ENCODE peak calls at places on chromosomes 2 and 18, in nine cellular contexts. G is A549, L is adrenal gland, M is lung, D is ovary, T is fibroblast of lung, J is pancreas, B is astrocyte, Q is hepatocyte. Z is an unnamed sample. For H3K9me3, the result is how much of the 10 kb centered on the place peaks cover.

GRCh38 chr2:111168528-111168929 is 47.8 kb downstream of the BCL2L11 start:
- DNase-seq in G (peak), T (peak), M (no peak), L (peak), D (peak), B (peak), Q (peak), J (no peak), Z (peak)

GRCh38 chr2:149767516-149767974 is 180.0 kb upstream of the MMADHC start:
- DNase-seq in D (no peak), M (no peak), J (no peak), Q (no peak), T (peak), G (peak), B (peak), L (no peak), Z (no peak)

GRCh38 chr2:43426305-43427031 is 169.4 kb downstream of the THADA start:
- DNase-seq in D (peak), L (peak), Q (peak), T (peak), G (peak), B (peak), M (peak), J (no peak), Z (no peak)

GRCh38 chr2:240024766-240025165 is 376 bp downstream of the NDUFA10 start:
- DNase-seq in L (no peak), T (no peak), J (no peak), D (no peak), G (peak), M (no peak), B (no peak), Q (peak), Z (no peak)

GRCh38 chr2:219460424-219460926 is 25.8 kb downstream of the SPEG start:
- DNase-seq in G (no peak), B (peak), L (no peak), J (peak), T (peak), D (peak), M (no peak), Q (peak), Z (no peak)

GRCh38 chr18:35050638-35051287 is 9.6 kb downstream of the MAPRE2 start:
- DNase-seq in M (no peak), G (no peak), J (no peak), T (peak), Q (no peak), B (no peak), L (peak), D (no peak), Z (no peak)

GRCh38 chr2:226131299-226131784 is 668.3 kb downstream of the IRS1 start:
- DNase-seq in T (no peak), M (no peak), G (no peak), J (no peak), B (no peak), Q (no peak), L (no peak), D (no peak), Z (no peak)

GRCh38 chr2:182950546-182950945 is 84.1 kb upstream of the FRZB start:
- DNase-seq in M (no peak), D (no peak), G (no peak), Q (no peak), J (no peak), L (no peak), B (no peak), T (no peak), Z (no peak)

GRCh38 chr2:105257981-105258380 is 16.4 kb downstream of the GPR45 start:
- DNase-seq in M (no peak), B (no peak), J (no peak), D (no peak), Q (no peak), L (no peak), T (no peak), G (no peak), Z (no peak)

GRCh38 chr2:171404258-171404657 is 29.5 kb downstream of the METTL8 start:
- DNase-seq in M (no peak), J (no peak), L (no peak), B (peak), Q (no peak), D (no peak), T (no peak), G (peak), Z (peak)

GRCh38 chr2:203361922-203362321 is 33.7 kb downstream of the ABI2 start:
- DNase-seq in G (no peak), J (no peak), Q (no peak), D (no peak), M (no peak), T (peak), L (no peak), B (peak), Z (no peak)

GRCh38 chr18:1018211-1018651 is 113.6 kb downstream of the ADCYAP1 start:
- DNase-seq in Q (no peak), T (peak), L (no peak), G (no peak), J (no peak), D (no peak), B (peak), M (no peak), Z (no peak)

GRCh38 chr2:227414846-227415245 is 27.1 kb upstream of the SCYGR1 start:
- DNase-seq in T (peak), G (peak), L (no peak), B (peak), D (no peak), J (no peak), M (no peak), Q (no peak), Z (no peak)

GRCh38 chr2:25494626-25495025 is 152.9 kb upstream of the DNMT3A start:
- DNase-seq in Q (no peak), D (no peak), G (no peak), T (no peak), J (no peak), M (no peak), B (peak), L (no peak), Z (no peak)

GRCh38 chr2:214127178-214127970 is 283.5 kb upstream of the VWC2L start:
- DNase-seq in D (no peak), B (peak), T (peak), G (no peak), Q (no peak), M (peak), L (no peak), J (no peak), Z (no peak)

GRCh38 chr2:235195921-235196320 is 244.1 kb downstream of the SH3BP4 start:
- DNase-seq in G (no peak), B (no peak), T (no peak), D (no peak), Q (no peak), L (no peak), M (no peak), J (no peak), Z (no peak)

GRCh38 chr18:62928316-62928715 is 213.0 kb downstream of the PHLPP1 start:
- DNase-seq in Q (no peak), G (no peak), T (peak), L (no peak), B (peak), M (no peak), J (no peak), D (no peak), Z (no peak)

DNA sequence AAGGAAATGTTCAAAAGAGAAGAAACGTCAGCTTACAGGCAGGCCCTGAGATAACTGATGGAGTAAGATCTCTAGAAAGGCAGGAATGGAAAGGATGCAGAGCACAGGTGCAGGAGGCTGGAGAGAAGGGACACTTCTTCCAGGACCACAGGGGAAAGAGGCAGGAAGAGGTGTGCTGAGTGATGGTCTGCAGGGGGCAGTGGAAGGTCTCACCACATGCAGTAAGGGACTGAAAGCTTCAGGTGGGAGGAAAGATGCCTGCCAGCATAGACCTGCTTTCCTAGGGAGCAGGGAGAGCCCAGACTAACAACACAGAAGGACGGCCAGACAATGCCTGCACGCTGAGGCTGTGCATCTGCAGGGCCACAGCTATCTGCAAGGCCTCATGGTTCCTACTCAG is 156.8 kb downstream of the L3MBTL4 start:
- DNase-seq in T (no peak), Q (no peak), G (no peak), L (no peak), B (no peak), M (no peak), D (no peak), J (no peak), Z (no peak)
- H3K9me3 ChIP-seq in T (under half), Q (under half), G (under half), L (under half), B (under half), M (under half), D (under half), J (under half), Z (under half)

DNA sequence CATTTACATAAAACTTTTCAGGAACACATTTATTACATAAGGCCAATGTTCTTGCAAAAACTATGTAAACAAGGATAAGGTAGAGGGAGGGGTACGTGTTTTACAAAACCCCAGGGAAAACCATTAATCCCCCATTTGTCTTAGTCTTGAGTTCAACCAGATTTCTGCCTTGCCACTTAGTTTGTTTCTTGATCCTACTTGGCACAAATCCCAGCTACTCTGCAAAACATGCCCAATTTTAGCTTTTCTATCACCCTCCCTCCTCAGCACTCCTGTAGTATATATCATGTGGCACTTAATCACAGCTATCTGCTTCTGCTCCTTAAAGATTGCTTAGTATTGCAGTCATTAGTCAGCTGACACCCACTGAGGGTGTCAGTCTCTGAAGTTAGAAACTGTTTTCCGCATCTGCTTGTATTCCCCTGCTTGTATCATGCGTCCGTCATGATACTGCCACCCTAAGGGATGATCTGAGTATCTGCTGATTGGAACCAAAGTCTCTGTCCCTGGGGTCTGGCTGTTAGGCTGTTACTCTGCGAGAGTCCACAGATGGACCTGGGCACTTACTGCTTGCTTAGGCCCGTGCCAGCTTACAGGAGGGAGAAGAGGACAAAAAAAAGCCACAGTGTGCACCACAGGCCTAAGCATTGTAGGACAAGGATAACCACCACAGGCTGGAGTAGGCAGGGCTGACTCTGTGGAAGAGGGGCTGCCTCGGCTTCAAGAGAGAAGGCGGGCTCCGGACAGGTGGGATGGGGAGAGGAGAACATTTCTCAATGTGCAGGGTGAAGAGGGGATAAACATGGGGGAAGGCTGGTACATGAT is 82.2 kb downstream of the EPAS1 start:
- DNase-seq in J (no peak), L (no peak), Q (peak), M (no peak), T (peak), G (no peak), D (no peak), B (peak), Z (no peak)
- TF ChIP-seq CTCF in J (no peak), L (no peak), Q (no peak), M (no peak), T (no peak), G (no peak), D (no peak), B (no peak), Z (no peak)

DNA sequence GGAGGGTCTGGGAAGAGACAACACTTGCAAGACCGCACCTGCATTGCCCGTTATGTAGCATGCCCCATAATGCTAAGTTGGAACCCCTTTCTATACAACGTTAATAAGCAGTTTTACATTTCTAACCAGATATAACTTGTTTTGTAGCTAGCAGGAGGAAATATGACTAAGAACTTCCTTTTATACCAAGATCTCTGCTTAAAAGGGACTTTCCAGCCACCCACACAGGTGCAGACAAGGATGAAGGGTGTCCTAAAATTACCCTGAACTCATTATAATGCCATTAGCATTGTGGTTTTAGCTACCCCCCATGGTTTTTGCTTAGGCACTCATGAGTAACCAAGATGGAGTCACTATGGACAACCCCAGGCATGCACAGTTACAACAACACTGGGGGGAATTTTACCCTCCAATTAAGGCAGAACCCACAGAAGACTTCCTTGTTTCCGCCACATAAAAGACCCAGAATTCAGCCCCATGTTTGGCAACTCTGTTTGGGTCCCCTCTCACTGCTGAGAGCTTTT is 362.8 kb downstream of the CBLN2 start:
- DNase-seq in L (no peak), T (no peak), G (no peak), Q (no peak), J (no peak), M (no peak), B (no peak), D (no peak), Z (no peak)
- H3K9me3 ChIP-seq in L (under half), T (under half), G (under half), Q (under half), J (under half), M (under half), B (under half), D (under half), Z (under half)

GRCh38 chr2:228699888-228700287 is 518.4 kb upstream of the SPHKAP start:
- DNase-seq in J (no peak), B (no peak), G (no peak), M (no peak), T (no peak), L (no peak), D (no peak), Q (no peak), Z (no peak)
- TF ChIP-seq CTCF in J (no peak), B (no peak), G (no peak), M (no peak), T (no peak), L (no peak), D (no peak), Q (no peak), Z (no peak)

GRCh38 chr18:78659057-78659456 is 320.6 kb upstream of the SALL3 start:
- DNase-seq in D (no peak), L (no peak), J (no peak), T (no peak), B (no peak), G (no peak), M (no peak), Q (no peak), Z (no peak)
- H3K9me3 ChIP-seq in D (under half), L (under half), J (under half), T (under half), B (under half), G (under half), M (under half), Q (under half), Z (under half)

Z was measured in Panc1.